ENCODE peak calls at places on chromosomes 5 and 9, in eight cellular contexts. One of them, this sample, is unnamed.

GRCh38 chr5:13218518-13218917 is 726.0 kb downstream of the DNAH5 start:
- DNase-seq in SW 1271: peak
- DNase-seq in HEK293T: no peak
- DNase-seq in hepatic stellate cell: no peak
- DNase-seq in activated T-helper 9 cell treated with anti-CD3 and anti-CD28 coated beads, Interleukin-2, amount 50 U/mL, for 16 hours: no peak
- DNase-seq in heart left ventricle: no peak
- DNase-seq in HTR-8/SVneo: peak
- DNase-seq in left kidney: peak
- DNase-seq in this sample: peak

GRCh38 chr5:54754878-54755277 is 230.5 kb downstream of the ESM1 start:
- DNase-seq in SW 1271: no peak
- DNase-seq in left kidney: no peak
- DNase-seq in HEK293T: no peak
- DNase-seq in activated T-helper 9 cell treated with anti-CD3 and anti-CD28 coated beads, Interleukin-2, amount 50 U/mL, for 16 hours: no peak
- DNase-seq in HTR-8/SVneo: no peak
- DNase-seq in heart left ventricle: no peak
- DNase-seq in hepatic stellate cell: no peak
- DNase-seq in this sample: no peak

GRCh38 chr9:19498015-19498414 is 89.2 kb downstream of the ACER2 start:
- DNase-seq in activated T-helper 9 cell treated with anti-CD3 and anti-CD28 coated beads, Interleukin-2, amount 50 U/mL, for 16 hours: no peak
- DNase-seq in HEK293T: no peak
- DNase-seq in hepatic stellate cell: no peak
- DNase-seq in HTR-8/SVneo: no peak
- DNase-seq in heart left ventricle: no peak
- DNase-seq in left kidney: no peak
- DNase-seq in SW 1271: no peak
- DNase-seq in this sample: no peak

GRCh38 chr9:72441296-72442211 is 76.5 kb upstream of the ZFAND5 start:
- DNase-seq in HEK293T: no peak
- DNase-seq in HTR-8/SVneo: no peak
- DNase-seq in left kidney: no peak
- DNase-seq in heart left ventricle: no peak
- DNase-seq in SW 1271: no peak
- DNase-seq in hepatic stellate cell: no peak
- DNase-seq in activated T-helper 9 cell treated with anti-CD3 and anti-CD28 coated beads, Interleukin-2, amount 50 U/mL, for 16 hours: no peak
- DNase-seq in this sample: no peak

GRCh38 chr5:176548967-176549444 is at the start of gene CDHR2:
- DNase-seq in activated T-helper 9 cell treated with anti-CD3 and anti-CD28 coated beads, Interleukin-2, amount 50 U/mL, for 16 hours: no peak
- DNase-seq in SW 1271: no peak
- DNase-seq in heart left ventricle: no peak
- DNase-seq in HEK293T: no peak
- DNase-seq in hepatic stellate cell: no peak
- DNase-seq in HTR-8/SVneo: no peak
- DNase-seq in left kidney: peak
- DNase-seq in this sample: no peak

GRCh38 chr5:93346301-93346700 is 234.7 kb downstream of the NR2F1-AS1 start:
- DNase-seq in heart left ventricle: no peak
- DNase-seq in hepatic stellate cell: no peak
- DNase-seq in HTR-8/SVneo: no peak
- DNase-seq in activated T-helper 9 cell treated with anti-CD3 and anti-CD28 coated beads, Interleukin-2, amount 50 U/mL, for 16 hours: no peak
- DNase-seq in left kidney: no peak
- DNase-seq in SW 1271: no peak
- DNase-seq in HEK293T: no peak
- DNase-seq in this sample: no peak

GRCh38 chr5:122978644-122979297 is 57.8 kb downstream of the PPIC start:
- DNase-seq in HTR-8/SVneo: no peak
- DNase-seq in activated T-helper 9 cell treated with anti-CD3 and anti-CD28 coated beads, Interleukin-2, amount 50 U/mL, for 16 hours: no peak
- DNase-seq in left kidney: no peak
- DNase-seq in hepatic stellate cell: no peak
- DNase-seq in heart left ventricle: no peak
- DNase-seq in SW 1271: no peak
- DNase-seq in HEK293T: no peak
- DNase-seq in this sample: no peak

GRCh38 chr5:60533789-60534188 is 166.2 kb downstream of the DEPDC1B start:
- DNase-seq in SW 1271: no peak
- DNase-seq in hepatic stellate cell: no peak
- DNase-seq in heart left ventricle: no peak
- DNase-seq in left kidney: no peak
- DNase-seq in activated T-helper 9 cell treated with anti-CD3 and anti-CD28 coated beads, Interleukin-2, amount 50 U/mL, for 16 hours: no peak
- DNase-seq in HEK293T: no peak
- DNase-seq in HTR-8/SVneo: no peak
- DNase-seq in this sample: no peak

GRCh38 chr9:28808042-28808441 is 1234.8 kb upstream of the C9orf72 start:
- DNase-seq in left kidney: peak
- DNase-seq in heart left ventricle: no peak
- DNase-seq in activated T-helper 9 cell treated with anti-CD3 and anti-CD28 coated beads, Interleukin-2, amount 50 U/mL, for 16 hours: no peak
- DNase-seq in hepatic stellate cell: no peak
- DNase-seq in HTR-8/SVneo: no peak
- DNase-seq in HEK293T: no peak
- DNase-seq in SW 1271: no peak
- DNase-seq in this sample: no peak

GRCh38 chr9:134404376-134405358 is 78.4 kb downstream of the RXRA start:
- DNase-seq in activated T-helper 9 cell treated with anti-CD3 and anti-CD28 coated beads, Interleukin-2, amount 50 U/mL, for 16 hours: no peak
- DNase-seq in hepatic stellate cell: no peak
- DNase-seq in heart left ventricle: no peak
- DNase-seq in left kidney: peak
- DNase-seq in SW 1271: no peak
- DNase-seq in HEK293T: no peak
- DNase-seq in HTR-8/SVneo: no peak
- DNase-seq in this sample: no peak